ENCODE peak calls at places on chromosomes 12 and 14, in six cellular contexts. G is dorsolateral prefrontal cortex, V is tibial artery, R is breast epithelium, U is MM.1S, Y is HCT116. D is an unnamed sample.

GRCh38 chr12:90366286-90366685 is 588.7 kb downstream of the CCER1 start:
- DNase-seq in V (no peak), Y (no peak), R (no peak), G (no peak), U (no peak), D (peak; percentile 58)

GRCh38 chr12:57889541-57889989 is 43.0 kb upstream of the CTDSP2 start:
- DNase-seq in U (no peak), R (no peak), Y (no peak), G (peak; percentile 37), V (peak; percentile 91), D (peak; percentile 25)

GRCh38 chr12:45601390-45601789 is 128.1 kb upstream of the ARID2 start:
- DNase-seq in G (no peak), V (no peak), U (no peak), Y (no peak), R (no peak), D (no peak)

GRCh38 chr12:80412343-80412953 is 31.6 kb upstream of the PTPRQ start:
- DNase-seq in V (no peak), U (peak; percentile 72), G (no peak), Y (peak; percentile 45), R (no peak), D (peak; percentile 44)

GRCh38 chr14:87343641-87344040 is 649.3 kb downstream of the GALC start:
- DNase-seq in Y (no peak), U (no peak), V (no peak), R (no peak), G (no peak), D (no peak)

GRCh38 chr12:64522807-64523206 is 70.9 kb downstream of the TBK1 start:
- DNase-seq in Y (no peak), V (no peak), R (no peak), U (no peak), G (no peak), D (no peak)

GRCh38 chr12:132312516-132312915 is 16.9 kb downstream of the GALNT9 start:
- DNase-seq in G (no peak), V (no peak), U (no peak), Y (no peak), R (no peak), D (no peak)

GRCh38 chr12:27055966-27056365 is 26.4 kb downstream of the C12orf71 start:
- DNase-seq in Y (no peak), U (no peak), V (no peak), G (no peak), R (no peak), D (no peak)

GRCh38 chr14:102590667-102591099 is 1.8 kb upstream of the RCOR1 start:
- DNase-seq in G (no peak), Y (peak; percentile 54), R (no peak), V (peak; percentile 70), U (no peak), D (no peak)

GRCh38 chr12:5525783-5526367 is 94.0 kb downstream of the NTF3 start:
- DNase-seq in U (no peak), V (no peak), Y (no peak), R (no peak), G (no peak), D (no peak)

DNA sequence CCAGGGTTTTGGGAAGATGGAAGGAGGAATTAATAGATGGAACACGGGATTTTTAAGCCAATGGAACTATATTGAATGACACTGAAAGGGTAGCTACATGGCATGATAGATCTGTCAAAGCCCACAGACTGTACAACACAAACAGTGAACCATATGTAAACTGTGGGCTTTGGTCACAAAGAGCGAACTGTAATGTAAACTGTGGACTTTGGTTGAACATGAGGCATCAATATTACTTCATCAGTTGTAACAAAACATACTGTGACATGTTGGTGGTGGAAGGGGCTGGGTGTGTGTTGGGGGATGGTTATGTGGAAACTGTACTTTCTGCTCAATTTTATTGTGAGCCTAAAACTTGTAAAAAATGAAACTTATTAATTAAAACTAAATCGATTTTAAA is 210.6 kb upstream of the HMGA2 start:
- DNase-seq in Y (no peak), G (no peak), V (no peak), R (no peak), U (no peak), D (no peak)
- TF ChIP-seq CTCF in Y (no peak), G (no peak), V (no peak), R (no peak), U (no peak), D (no peak)

GRCh38 chr12:101928556-101928955 is 51.2 kb downstream of the DRAM1 start:
- DNase-seq in R (no peak), V (no peak), U (no peak), Y (no peak), G (no peak), D (no peak)
- H3K4me3 ChIP-seq in R (no peak overlapping the region), V (no peak overlapping the region), U (no peak overlapping the region), Y (no peak overlapping the region), G (no peak overlapping the region), D (no peak overlapping the region)

DNA sequence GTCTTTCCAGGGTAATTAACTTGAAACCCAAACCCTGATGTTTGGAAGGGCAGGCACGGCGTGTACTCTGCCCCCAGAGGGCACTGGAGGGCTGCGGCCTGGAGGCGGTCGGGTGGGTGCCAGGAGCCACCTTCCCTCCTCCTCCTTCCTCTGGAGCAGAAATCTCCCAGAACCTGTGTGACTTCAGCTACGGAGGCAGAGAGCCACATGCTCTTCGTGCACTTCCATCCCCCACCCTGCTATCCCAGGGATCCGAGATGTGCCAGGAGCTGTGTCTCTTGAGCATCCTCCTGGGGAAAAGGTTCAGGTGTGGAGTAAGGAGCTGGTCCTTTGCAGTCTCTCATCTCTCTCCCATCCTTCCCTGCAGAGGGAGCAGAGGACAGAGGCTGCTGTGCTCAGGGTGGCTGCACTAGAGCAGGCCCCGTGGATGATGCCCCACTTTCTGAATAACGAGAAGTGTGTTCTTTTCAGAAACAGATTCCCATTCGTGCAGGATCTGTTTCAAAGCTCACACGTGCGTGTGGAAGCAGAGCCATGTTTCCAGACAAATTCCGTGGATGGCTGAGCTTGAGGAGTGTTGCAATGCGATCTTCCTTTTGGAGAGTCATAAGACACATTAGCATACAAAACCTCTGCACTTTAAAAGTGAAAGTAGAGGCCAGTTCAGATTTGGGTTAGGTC is 162.9 kb downstream of the ADGRD1 start:
- DNase-seq in G (no peak), R (no peak), Y (no peak), V (no peak), U (no peak), D (no peak)
- TF ChIP-seq CTCF in G (peak; percentile 59), R (no peak), Y (peak; percentile 74), V (no peak), U (peak; percentile 12), D (peak; percentile 23)

GRCh38 chr12:101828463-101829196 is 2.1 kb downstream of the GNPTAB start:
- DNase-seq in V (no peak), G (no peak), Y (no peak), R (no peak), U (peak; percentile 82), D (no peak)
- H3K4me3 ChIP-seq in V (no peak overlapping the region), G (peak overlapping the region; percentile 78), Y (no peak overlapping the region), R (no peak overlapping the region), U (peak overlapping the region; percentile 97), D (no peak overlapping the region)

DNA sequence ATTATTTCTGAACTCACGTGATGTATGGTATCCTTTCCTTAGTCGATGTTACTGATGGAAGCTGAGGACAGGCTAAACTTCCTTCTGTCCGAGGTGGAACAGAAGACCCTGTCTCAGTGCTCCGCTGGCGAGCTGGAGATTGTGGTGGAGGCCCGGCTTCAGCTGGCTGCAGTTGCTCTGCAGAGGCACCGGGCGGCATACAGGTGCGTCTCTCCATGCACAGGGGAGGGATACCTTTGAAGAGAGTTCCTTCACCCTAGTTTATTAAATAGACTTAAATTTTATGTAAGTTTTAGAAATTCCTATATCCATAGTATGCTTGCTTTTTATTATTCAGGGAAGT is 186.7 kb upstream of the NEDD1 start:
- DNase-seq in Y (no peak), G (no peak), R (no peak), V (no peak), U (peak; percentile 84), D (peak; percentile 9)
- TF ChIP-seq CTCF in Y (peak; percentile 17), G (no peak), R (no peak), V (no peak), U (peak; percentile 55), D (peak; percentile 51)

GRCh38 chr12:17652436-17652835 is 437.6 kb downstream of the RERGL start:
- DNase-seq in G (no peak), V (no peak), R (no peak), U (no peak), Y (no peak), D (no peak)
- H3K4me3 ChIP-seq in G (no peak overlapping the region), V (no peak overlapping the region), R (no peak overlapping the region), U (no peak overlapping the region), Y (no peak overlapping the region), D (no peak overlapping the region)

GRCh38 chr14:75934998-75935628 is 46.7 kb downstream of the TGFB3 start:
- DNase-seq in G (no peak), R (no peak), V (no peak), Y (no peak), U (no peak), D (no peak)
- TF ChIP-seq CTCF in G (no peak), R (no peak), V (no peak), Y (no peak), U (no peak), D (no peak)

GRCh38 chr12:104598342-104599271 is 141.9 kb downstream of the CHST11 start:
- DNase-seq in R (no peak), Y (no peak), V (no peak), G (no peak), U (no peak), D (no peak)
- H3K4me3 ChIP-seq in R (no peak overlapping the region), Y (no peak overlapping the region), V (no peak overlapping the region), G (no peak overlapping the region), U (no peak overlapping the region), D (no peak overlapping the region)

DNA sequence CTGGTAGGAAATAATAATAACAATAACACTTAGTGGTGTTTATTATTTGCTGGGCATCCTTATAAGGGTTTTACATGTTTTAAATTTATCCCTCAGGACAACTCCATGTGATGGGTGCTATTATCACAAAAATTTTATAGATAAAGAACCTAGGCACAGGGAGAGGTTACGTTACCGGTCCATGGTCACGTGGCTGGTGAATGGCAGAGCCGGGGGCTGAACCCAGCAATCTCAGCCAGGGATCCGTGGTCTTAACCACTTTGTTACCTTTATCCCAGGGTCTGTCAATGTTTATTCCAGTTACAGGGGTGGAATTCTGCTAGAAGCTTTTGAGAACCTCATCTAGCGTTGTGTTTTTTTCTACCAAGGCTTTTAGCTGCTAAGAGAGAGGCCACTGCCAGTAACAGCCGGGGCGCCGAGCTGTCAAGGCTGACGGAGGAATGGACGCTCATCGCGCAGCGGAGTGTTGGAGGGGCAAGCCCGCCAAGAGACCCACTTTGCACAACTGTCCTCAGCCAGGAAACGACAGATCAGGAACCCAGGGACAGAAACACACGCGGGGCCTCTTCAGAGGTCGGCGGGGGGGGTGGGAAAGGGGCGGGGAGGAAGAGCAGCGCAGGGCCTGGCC is 418 bp downstream of the AMN1 start:
- DNase-seq in U (no peak), V (no peak), Y (no peak), R (no peak), G (peak; percentile 57), D (no peak)
- TF ChIP-seq CTCF in U (no peak), V (no peak), Y (no peak), R (no peak), G (no peak), D (no peak)